ENCODE peak calls at places on chromosomes 6 and 20, in ten cellular contexts. I is D721Med, V is neural progenitor cell, U is RWPE1, K is tibial nerve, S is GM13976, Z is AG04450, M is SK-N-SH, T is bronchial epithelial cell, C is left lung. F is an unnamed sample.

GRCh38 chr6:26195924-26196845 is 109.0 kb downstream of the HFE start:
- DNase-seq in I (no peak), V (peak; percentile 48), U (no peak), K (no peak), S (no peak), Z (no peak), M (no peak), T (no peak), C (no peak), F (peak; percentile 54)

GRCh38 chr20:35005463-35005961 is 49.8 kb downstream of the MYH7B start:
- DNase-seq in I (no peak), V (no peak), U (no peak), K (peak; percentile 8), S (no peak), Z (no peak), M (no peak), T (no peak), C (peak; percentile 25), F (no peak)

GRCh38 chr20:23349338-23350006 is 1.1 kb upstream of the NXT1 start:
- DNase-seq in I (no peak), V (peak; percentile 52), U (no peak), K (no peak), S (peak; percentile 53), Z (no peak), M (peak; percentile 42), T (peak; percentile 73), C (no peak), F (no peak)

GRCh38 chr6:144646066-144646800 is 361.1 kb downstream of the UTRN start:
- DNase-seq in I (no peak), V (no peak), U (no peak), K (no peak), S (no peak), Z (no peak), M (no peak), T (no peak), C (no peak), F (no peak)

GRCh38 chr20:50335105-50335504 is 144.5 kb downstream of the CEBPB start:
- DNase-seq in I (peak; percentile 32), V (peak; percentile 71), U (peak; percentile 85), K (no peak), S (no peak), Z (no peak), M (peak; percentile 50), T (peak; percentile 84), C (no peak), F (peak; percentile 79)

GRCh38 chr20:40956503-40956902 is 72.1 kb upstream of the TOP1 start:
- DNase-seq in I (no peak), V (no peak), U (no peak), K (no peak), S (peak; percentile 6), Z (no peak), M (no peak), T (no peak), C (no peak), F (no peak)

GRCh38 chr6:165245287-165245686 is 64.1 kb downstream of the C6orf118 start:
- DNase-seq in I (no peak), V (peak; percentile 27), U (peak; percentile 23), K (no peak), S (no peak), Z (no peak), M (peak; percentile 22), T (peak; percentile 25), C (no peak), F (peak; percentile 55)

GRCh38 chr6:45563092-45563491 is 185.4 kb upstream of the SUPT3H start:
- DNase-seq in I (no peak), V (no peak), U (no peak), K (no peak), S (no peak), Z (no peak), M (no peak), T (no peak), C (no peak), F (no peak)

GRCh38 chr20:38673731-38674177 is 50.5 kb upstream of the SLC32A1 start:
- DNase-seq in I (no peak), V (peak; percentile 49), U (no peak), K (no peak), S (peak; percentile 36), Z (no peak), M (peak; percentile 61), T (peak; percentile 13), C (no peak), F (no peak)

DNA sequence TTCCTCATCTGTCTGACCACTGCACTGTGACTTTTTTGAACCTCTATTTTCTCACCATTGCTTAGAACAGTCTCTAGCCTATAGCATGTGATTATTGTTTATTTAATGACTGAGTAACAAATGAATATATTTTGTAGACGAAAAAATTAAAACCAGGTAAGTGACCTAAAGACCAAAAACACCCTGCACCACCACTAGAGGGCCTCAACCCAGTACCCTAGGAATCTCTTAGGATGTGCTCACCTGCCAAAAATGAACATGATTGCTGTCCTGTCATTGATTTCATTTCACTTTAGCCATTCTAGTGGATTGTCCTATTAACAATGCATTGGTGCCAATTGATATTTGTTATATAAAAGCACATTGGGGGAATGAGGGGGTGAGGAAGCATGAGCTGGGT is 199.1 kb downstream of the COL9A1 start:
- DNase-seq in I (no peak), V (no peak), U (peak; percentile 12), K (no peak), S (no peak), Z (no peak), M (no peak), T (peak; percentile 9), C (no peak), F (peak; percentile 30)
- TF ChIP-seq CTCF in I (peak; percentile 17), V (peak; percentile 53), U (peak; percentile 36), K (no peak), S (no peak), Z (peak; percentile 57), M (peak; percentile 51), T (peak; percentile 65), C (peak; percentile 33), F (peak; percentile 37)

DNA sequence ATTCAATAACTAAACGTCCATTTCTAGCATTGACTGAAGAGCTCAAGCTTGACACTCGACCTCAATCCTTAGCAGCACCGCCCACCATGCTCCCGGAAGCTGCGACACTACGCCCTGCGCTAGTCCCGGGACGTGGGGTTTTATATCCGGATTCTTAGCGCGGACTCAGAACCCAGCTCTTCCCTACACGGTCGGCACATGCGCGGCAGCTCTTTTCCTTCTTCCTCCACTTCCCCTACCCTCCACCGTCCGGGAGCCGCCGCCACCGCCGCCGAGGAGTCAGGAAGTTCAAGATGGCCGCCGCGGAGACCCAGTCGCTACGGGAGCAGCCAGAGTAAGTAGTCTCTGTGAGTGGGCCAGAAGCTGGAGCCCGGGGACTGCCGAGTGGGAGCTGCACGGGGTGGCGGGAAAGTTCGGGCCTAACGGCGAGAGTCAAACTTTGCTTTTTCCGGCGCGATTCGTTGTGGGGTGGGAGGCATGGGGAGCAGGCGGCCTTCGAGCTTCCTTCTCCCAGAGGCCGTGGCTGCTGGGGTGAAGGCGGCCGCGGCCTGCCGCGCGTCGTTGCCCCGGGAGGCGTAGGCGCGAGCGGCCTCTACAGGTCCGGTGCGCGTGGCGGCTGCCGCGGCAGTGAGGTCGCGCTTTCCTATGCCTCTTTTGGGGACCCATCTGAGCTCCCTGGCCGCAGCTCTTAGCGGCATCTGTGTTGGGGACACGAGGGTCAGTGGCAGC is 57.6 kb downstream of the FAM217A start:
- DNase-seq in I (no peak), V (peak; percentile 96), U (peak; percentile 83), K (peak; percentile 88), S (peak; percentile 85), Z (peak; percentile 91), M (peak; percentile 91), T (peak; percentile 93), C (peak; percentile 97), F (peak; percentile 97)
- TF ChIP-seq CTCF in I (peak; percentile 23), V (peak; percentile 50), U (peak; percentile 38), K (peak; percentile 57), S (peak; percentile 45), Z (peak; percentile 33), M (peak; percentile 42), T (peak; percentile 61), C (peak; percentile 24), F (no peak)

DNA sequence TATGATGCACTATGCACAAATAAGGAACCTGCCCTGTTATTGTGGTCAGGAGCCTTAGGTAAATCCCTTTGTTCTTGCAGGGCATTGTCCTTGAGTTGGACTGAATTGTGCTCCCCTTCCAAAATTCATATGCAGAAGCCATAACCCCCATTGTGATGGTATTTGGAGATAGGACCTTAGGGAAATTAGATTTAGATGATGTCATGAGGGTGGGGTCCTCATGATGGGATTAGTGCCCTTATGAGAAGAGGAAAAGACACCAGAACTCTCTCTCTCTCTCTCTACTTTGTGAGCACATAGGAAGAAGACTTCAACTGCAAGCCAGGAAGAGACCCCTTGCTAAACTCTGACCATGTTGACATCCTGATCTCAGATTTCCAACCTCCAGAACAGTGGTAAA is 268.0 kb downstream of the LRFN2 start:
- DNase-seq in I (no peak), V (no peak), U (no peak), K (no peak), S (no peak), Z (no peak), M (no peak), T (no peak), C (no peak), F (no peak)
- TF ChIP-seq CTCF in I (no peak), V (no peak), U (no peak), K (no peak), S (no peak), Z (no peak), M (no peak), T (no peak), C (no peak), F (no peak)

DNA sequence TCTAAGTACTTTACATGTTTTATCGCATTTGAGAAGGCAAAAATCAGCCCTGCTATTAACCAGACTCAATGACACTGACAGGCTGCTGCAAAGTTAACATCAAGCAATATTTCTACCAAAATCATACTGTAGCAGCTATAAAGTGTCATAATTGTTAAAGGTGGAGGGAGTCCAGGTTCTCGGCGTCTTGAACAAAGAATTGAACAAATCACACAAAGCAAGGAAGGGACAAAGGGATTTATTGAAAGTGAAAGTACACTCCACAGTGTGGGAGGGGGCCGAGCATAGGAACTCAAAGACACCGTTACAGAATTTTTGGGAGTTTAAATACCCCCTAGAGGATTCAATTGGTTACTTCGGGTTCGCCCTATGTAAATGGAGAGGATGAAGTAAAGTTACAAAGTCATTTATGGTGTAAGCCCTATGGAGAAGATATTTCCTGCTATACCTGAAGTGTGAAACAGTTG is 12.9 kb upstream of the ZNF391 start:
- DNase-seq in I (no peak), V (peak; percentile 26), U (no peak), K (no peak), S (no peak), Z (no peak), M (no peak), T (no peak), C (no peak), F (peak; percentile 47)
- TF ChIP-seq CTCF in I (no peak), V (peak; percentile 21), U (no peak), K (no peak), S (no peak), Z (no peak), M (peak; percentile 6), T (no peak), C (no peak), F (no peak)

DNA sequence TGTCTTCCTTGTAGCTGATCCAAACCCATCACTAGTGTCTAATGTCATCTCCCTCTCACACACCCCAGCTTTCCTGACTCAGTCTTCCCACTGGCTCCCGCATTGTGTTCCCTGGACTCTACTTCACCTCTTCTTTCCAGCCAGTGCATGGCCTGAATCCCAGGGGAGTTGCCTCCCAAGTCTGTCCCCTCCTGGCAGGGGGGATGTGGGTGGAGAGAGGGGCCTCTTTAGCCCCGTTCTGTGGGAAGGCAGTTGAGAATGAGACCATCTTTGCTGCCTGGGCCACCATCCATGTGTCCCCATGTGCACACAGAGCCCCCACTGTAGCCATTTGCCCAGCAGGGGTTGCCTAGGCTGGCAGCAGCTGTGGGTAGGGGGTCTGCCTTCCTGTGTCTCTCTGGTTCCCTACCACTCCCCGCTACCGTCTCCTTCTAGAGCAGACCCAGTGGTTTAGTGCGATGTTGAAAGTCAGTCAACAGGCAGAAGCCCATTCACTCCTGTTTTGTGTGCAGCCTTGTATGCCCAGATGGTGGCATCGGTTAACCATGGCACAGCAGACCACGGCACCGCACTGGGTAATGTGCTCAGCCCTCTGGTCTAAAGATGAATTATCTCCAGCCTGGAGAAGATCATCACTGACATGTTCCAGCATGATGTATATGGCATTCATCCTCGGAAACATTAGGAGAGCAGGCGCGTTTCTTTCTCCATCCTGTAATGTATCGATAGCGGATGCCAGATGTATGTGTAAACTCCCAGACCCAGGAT is 178.8 kb upstream of the SNX9 start:
- DNase-seq in I (no peak), V (no peak), U (peak; percentile 38), K (no peak), S (no peak), Z (no peak), M (peak; percentile 75), T (peak; percentile 5), C (no peak), F (peak; percentile 37)
- TF ChIP-seq CTCF in I (peak; percentile 79), V (no peak), U (peak; percentile 31), K (peak; percentile 24), S (no peak), Z (peak; percentile 28), M (peak; percentile 34), T (peak; percentile 30), C (no peak), F (peak; percentile 21)

F was measured in MCF 10A.